ENCODE peak calls at places on chromosomes 2 and 18, in five cellular contexts. L is K562, P is neural progenitor cell, A is Peyer's patch, R is brain microvascular endothelial cell. O is an unnamed sample.

GRCh38 chr2:56230171-56230570 is 46.4 kb downstream of the CCDC85A start:
- DNase-seq in P (no peak), A (no peak), R (no peak), L (no peak), O (no peak)

GRCh38 chr18:39942702-39943101 is 2012.3 kb upstream of the PIK3C3 start:
- DNase-seq in R (no peak), A (no peak), L (no peak), P (no peak), O (no peak)

GRCh38 chr18:48022531-48023330 is 92.3 kb upstream of the SMAD2 start:
- DNase-seq in L (peak), A (no peak), P (peak), R (peak), O (no peak)

GRCh38 chr18:56097561-56098095 is 509.6 kb upstream of the TCF4 start:
- DNase-seq in P (no peak), L (no peak), A (no peak), R (no peak), O (no peak)

GRCh38 chr18:36455931-36456330 is 158.4 kb downstream of the FHOD3 start:
- DNase-seq in L (no peak), A (no peak), R (no peak), P (no peak), O (no peak)

GRCh38 chr2:36058953-36059352 is 296.6 kb upstream of the CRIM1 start:
- DNase-seq in P (no peak), A (no peak), R (no peak), L (no peak), O (no peak)

GRCh38 chr2:71934320-71934593 is 213.4 kb downstream of the CYP26B1 start:
- DNase-seq in A (no peak), P (no peak), R (no peak), L (no peak), O (no peak)

GRCh38 chr2:219124379-219125110 is 36.1 kb downstream of the NHEJ1 start:
- DNase-seq in A (no peak), L (peak), P (no peak), R (peak), O (no peak)

GRCh38 chr18:25281522-25281921 is 70.4 kb downstream of the ZNF521 start:
- DNase-seq in L (no peak), P (no peak), R (no peak), A (no peak), O (no peak)

GRCh38 chr2:1839066-1839756 is 94.9 kb upstream of the PXDN start:
- DNase-seq in L (no peak), A (no peak), R (no peak), P (no peak), O (no peak)
- TF ChIP-seq CTCF in L (no peak), A (no peak), R (peak), P (peak), O (peak)

GRCh38 chr2:46281939-46282338 is 15.3 kb upstream of the EPAS1 start:
- DNase-seq in A (no peak), L (no peak), P (no peak), R (no peak), O (no peak)
- H3K4me3 ChIP-seq in A (no peak), L (no peak), P (no peak), R (no peak), O (no peak)

DNA sequence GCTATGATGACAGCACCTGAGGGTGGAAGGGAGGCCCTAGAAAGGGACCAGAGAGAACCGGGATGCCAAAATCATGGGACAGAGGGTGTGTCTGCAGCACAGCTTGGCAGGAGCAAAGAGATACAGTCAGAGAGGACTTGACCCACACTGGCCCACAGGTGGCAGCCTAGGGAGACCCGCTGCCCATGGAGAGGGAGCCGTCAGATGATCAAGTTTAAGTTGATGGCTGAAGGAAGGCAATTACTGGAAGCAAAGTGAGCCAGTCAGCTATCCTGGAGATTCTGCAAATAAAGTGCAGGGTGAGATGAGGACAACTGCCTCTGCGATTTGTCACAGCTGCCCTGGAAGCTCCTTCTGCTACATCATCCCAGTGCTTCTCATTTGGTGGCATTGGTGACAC is 74.0 kb downstream of the CMPK2 start:
- DNase-seq in P (no peak), A (no peak), L (no peak), R (no peak), O (no peak)
- TF ChIP-seq CTCF in P (peak), A (no peak), L (peak), R (peak), O (peak)

DNA sequence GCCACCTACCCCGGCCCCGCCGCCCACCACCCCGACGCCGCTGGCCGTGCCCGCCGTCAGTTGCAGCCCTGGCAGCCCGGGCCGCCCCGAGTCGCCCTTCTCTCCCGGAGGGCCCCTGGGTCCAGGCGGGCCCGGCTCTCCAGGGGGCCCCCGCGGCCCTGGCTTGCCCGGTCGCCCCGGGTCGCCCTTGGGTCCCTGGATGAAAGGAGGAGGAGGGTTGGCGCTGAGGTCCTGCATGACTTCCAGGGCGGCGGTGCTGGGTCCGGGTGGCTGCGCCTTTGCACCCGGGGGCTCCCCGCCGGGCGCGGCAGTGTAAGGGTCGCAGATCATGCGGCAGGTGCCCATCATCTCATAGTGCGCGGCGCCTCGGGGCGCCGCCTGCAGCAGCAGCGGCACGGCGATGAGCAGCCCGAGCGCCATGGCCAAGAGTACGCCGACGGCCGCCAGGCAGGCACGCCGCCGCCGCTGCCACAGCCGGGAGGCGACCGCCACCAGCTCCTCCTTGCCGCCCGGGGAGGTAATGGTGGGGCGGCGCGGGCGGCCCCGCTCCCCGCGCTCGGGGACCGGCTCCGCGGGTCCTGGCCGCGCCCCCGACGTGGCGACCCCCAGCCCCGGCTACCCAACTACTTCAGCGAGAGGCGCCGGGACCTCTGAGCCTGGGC is 570 bp downstream of the C1QL2 start:
- DNase-seq in R (no peak), A (no peak), L (no peak), P (peak), O (no peak)
- H3K4me3 ChIP-seq in R (no peak), A (no peak), L (no peak), P (peak), O (no peak)

DNA sequence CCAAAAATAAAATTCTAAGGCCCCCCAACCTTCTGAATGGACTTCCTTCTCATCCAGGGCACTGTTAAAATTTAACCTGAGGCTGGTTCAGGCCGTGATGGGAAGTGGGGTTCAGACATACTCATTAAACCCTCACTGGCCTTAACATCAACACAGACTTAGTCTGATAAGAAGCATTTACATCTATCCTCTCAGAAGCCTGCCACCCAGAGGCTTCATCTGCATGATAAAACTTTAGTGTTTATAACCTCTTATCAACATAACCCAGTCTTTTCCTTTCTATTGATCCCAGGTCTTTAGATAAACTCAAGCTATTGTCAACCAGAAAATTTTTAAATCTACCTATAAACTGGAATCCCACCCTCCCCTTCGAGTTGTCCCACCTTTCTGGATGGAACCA is 22.4 kb downstream of the ITSN2 start:
- DNase-seq in P (no peak), A (no peak), L (no peak), R (no peak), O (no peak)
- TF ChIP-seq CTCF in P (no peak), A (no peak), L (no peak), R (peak), O (no peak)

GRCh38 chr2:197944416-197944815 is 140.0 kb downstream of the PLCL1 start:
- DNase-seq in A (no peak), R (no peak), P (no peak), L (no peak), O (no peak)
- H3K4me3 ChIP-seq in A (no peak), R (no peak), P (no peak), L (no peak), O (no peak)

DNA sequence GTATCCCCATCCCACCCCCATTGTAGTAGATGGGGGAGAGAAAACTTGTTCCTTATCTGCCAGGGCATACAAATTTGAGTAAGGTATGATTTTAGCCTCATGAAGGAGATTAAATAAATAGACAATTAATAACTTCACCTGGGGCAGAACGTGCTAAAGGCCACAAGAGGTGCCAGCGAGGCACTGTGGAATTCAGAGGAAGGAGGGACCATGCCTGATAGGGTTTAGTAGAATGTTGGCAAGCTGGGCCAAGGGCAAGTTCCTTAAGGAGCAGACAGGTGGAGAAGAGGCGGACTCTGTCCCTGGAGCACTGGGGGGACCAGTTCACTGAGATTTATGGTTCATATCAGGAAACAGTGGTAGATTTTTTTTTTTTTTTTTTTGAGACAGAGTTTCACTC is 22.5 kb downstream of the STAMBP start:
- DNase-seq in A (no peak), L (no peak), P (no peak), R (no peak), O (no peak)
- TF ChIP-seq CTCF in A (peak), L (no peak), P (peak), R (peak), O (peak)

GRCh38 chr18:58807766-58808165 is 56.9 kb upstream of the ZNF532 start:
- DNase-seq in A (no peak), P (no peak), L (no peak), R (no peak), O (no peak)
- H3K4me3 ChIP-seq in A (no peak), P (no peak), L (no peak), R (no peak), O (no peak)